ENCODE peak calls at places on chromosome 6, in four cellular contexts. L, B, X and N are unnamed samples.

GRCh38 chr6:142377112-142377848 is 75.5 kb downstream of the ADGRG6 start:
- DNase-seq in L (no peak), B (no peak), X (no peak), N (no peak)

GRCh38 chr6:18276610-18277009 is 12.3 kb upstream of the DEK start:
- DNase-seq in L (no peak), B (no peak), X (no peak), N (no peak)

GRCh38 chr6:52696418-52696817 is 25.5 kb downstream of the TMEM14A start:
- DNase-seq in L (no peak), B (no peak), X (no peak), N (no peak)

GRCh38 chr6:107697682-107698081 is 126.4 kb downstream of the SCML4 start:
- DNase-seq in L (no peak), B (no peak), X (no peak), N (no peak)

GRCh38 chr6:89388846-89389245 is 23.2 kb downstream of the RRAGD start:
- DNase-seq in L (no peak), B (no peak), X (no peak), N (no peak)

GRCh38 chr6:41161851-41162552 is 914 bp downstream of the TREM2 start:
- DNase-seq in L (no peak), B (no peak), X (no peak), N (no peak)

GRCh38 chr6:167726043-167726442 is 100.7 kb upstream of the AFDN start:
- DNase-seq in L (no peak), B (no peak), X (no peak), N (no peak)

GRCh38 chr6:110661426-110661825 is 153.8 kb downstream of the CDK19 start:
- DNase-seq in L (no peak), B (no peak), X (no peak), N (no peak)

GRCh38 chr6:132490478-132491204 is 22.3 kb downstream of the STX7 start:
- DNase-seq in L (no peak), B (no peak), X (no peak), N (no peak)

GRCh38 chr6:70130865-70131264 is 172.0 kb downstream of the COL9A1 start:
- DNase-seq in L (no peak), B (no peak), X (no peak), N (no peak)

GRCh38 chr6:122610690-122611455 is 668 bp downstream of the PKIB start:
- DNase-seq in L (peak; percentile 5), B (no peak), X (no peak), N (no peak)

GRCh38 chr6:2072450-2072849 is 173.0 kb downstream of the GMDS start:
- DNase-seq in L (no peak), B (no peak), X (no peak), N (no peak)

GRCh38 chr6:140537211-140537610 is 1162.8 kb upstream of the CITED2 start:
- DNase-seq in L (no peak), B (no peak), X (no peak), N (no peak)

GRCh38 chr6:147507162-147508072 is 1.1 kb upstream of the SAMD5 start:
- DNase-seq in L (no peak), B (no peak), X (no peak), N (no peak)

GRCh38 chr6:68368845-68369244 is 266.2 kb upstream of the ADGRB3 start:
- DNase-seq in L (no peak), B (no peak), X (no peak), N (no peak)

GRCh38 chr6:117602151-117602898 is at the start of gene GOPC:
- DNase-seq in L (peak; percentile 94), B (peak; percentile 86), X (peak; percentile 96), N (peak; percentile 93)

GRCh38 chr6:3294921-3295871 is 36.4 kb downstream of the PSMG4 start:
- DNase-seq in L (no peak), B (no peak), X (no peak), N (no peak)

GRCh38 chr6:113694278-113695077 is 162.7 kb upstream of the MARCKS start:
- DNase-seq in L (no peak), B (no peak), X (no peak), N (no peak)

GRCh38 chr6:149150999-149151398 is 166.5 kb upstream of the TAB2 start:
- DNase-seq in L (no peak), B (no peak), X (no peak), N (no peak)

GRCh38 chr6:111823831-111824607 is 49.2 kb downstream of the FYN start:
- DNase-seq in L (no peak), B (no peak), X (no peak), N (no peak)

GRCh38 chr6:113623124-113623523 is 234.0 kb upstream of the MARCKS start:
- DNase-seq in L (no peak), B (no peak), X (no peak), N (no peak)

GRCh38 chr6:122665929-122666328 is 55.7 kb downstream of the PKIB start:
- DNase-seq in L (no peak), B (no peak), X (no peak), N (no peak)

GRCh38 chr6:18528084-18528743 is 141.1 kb downstream of the RNF144B start:
- DNase-seq in L (no peak), B (no peak), X (no peak), N (no peak)

GRCh38 chr6:19303381-19303780 is 533.8 kb upstream of the ID4 start:
- DNase-seq in L (no peak), B (no peak), X (no peak), N (no peak)

GRCh38 chr6:138454976-138455706 is 44.2 kb downstream of the NHSL1 start:
- DNase-seq in L (no peak), B (no peak), X (peak; percentile 64), N (no peak)

GRCh38 chr6:104705095-104705707 is 154.5 kb downstream of the HACE1 start:
- DNase-seq in L (no peak), B (no peak), X (peak; percentile 22), N (peak; percentile 22)

GRCh38 chr6:146408583-146408982 is 135.1 kb upstream of the RAB32 start:
- DNase-seq in L (no peak), B (no peak), X (no peak), N (no peak)

GRCh38 chr6:1609662-1610496 is at the start of gene FOXC1:
- DNase-seq in L (no peak), B (no peak), X (no peak), N (peak; percentile 17)

GRCh38 chr6:38092462-38092861 is 272.9 kb downstream of the ZFAND3 start:
- DNase-seq in L (no peak), B (no peak), X (no peak), N (no peak)

GRCh38 chr6:167056370-167056769 is 57.2 kb downstream of the CEP43 start:
- DNase-seq in L (no peak), B (no peak), X (no peak), N (no peak)

GRCh38 chr6:40529040-40529439 is 58.1 kb downstream of the LRFN2 start:
- DNase-seq in L (no peak), B (no peak), X (no peak), N (no peak)

GRCh38 chr6:12245763-12246720 is 44.1 kb upstream of the EDN1 start:
- DNase-seq in L (no peak), B (no peak), X (no peak), N (no peak)